ENCODE peak calls at places on chromosomes 13 and 19, in four cellular contexts. B is fibroblast of gingiva, V is memory B cell, Y is H4. O is an unnamed sample.

GRCh38 chr13:58324130-58324529 is 692.6 kb downstream of the PCDH17 start:
- DNase-seq in V (no peak), B (no peak), Y (no peak), O (no peak)

GRCh38 chr19:3370728-3371591 is 4.6 kb downstream of the NFIC start:
- DNase-seq in Y (no peak), B (no peak), V (no peak), O (no peak)

GRCh38 chr19:966481-967088 is 17.6 kb upstream of the WDR18 start:
- DNase-seq in B (no peak), Y (no peak), V (no peak), O (no peak)

GRCh38 chr19:1880611-1881392 is 4.5 kb downstream of the ABHD17A start:
- DNase-seq in Y (no peak), V (no peak), B (no peak), O (no peak)

GRCh38 chr19:377801-378581 is 31.0 kb downstream of the C2CD4C start:
- DNase-seq in B (no peak), Y (no peak), V (no peak), O (no peak)

GRCh38 chr19:49422407-49423277 is 599 bp downstream of the PTH2 start:
- DNase-seq in V (no peak), B (no peak), Y (no peak), O (peak)

GRCh38 chr19:56508282-56508778 is 675 bp downstream of the ZNF471 start:
- DNase-seq in B (no peak), V (no peak), Y (peak), O (no peak)

GRCh38 chr19:18044825-18045304 is 36.9 kb downstream of the ARRDC2 start:
- DNase-seq in B (peak), V (peak), Y (peak), O (peak)

GRCh38 chr13:31944262-31945160 is 87.1 kb upstream of the FRY start:
- DNase-seq in Y (no peak), B (no peak), V (no peak), O (no peak)

GRCh38 chr13:94481966-94482365 is 2.5 kb upstream of the DCT start:
- DNase-seq in Y (peak), V (no peak), B (peak), O (no peak)

GRCh38 chr19:8251025-8251472 is 41.9 kb downstream of the CERS4 start:
- DNase-seq in B (peak), Y (no peak), V (no peak), O (no peak)

GRCh38 chr13:22517544-22517943 is 663.2 kb upstream of the SGCG start:
- DNase-seq in V (no peak), B (no peak), Y (peak), O (no peak)